ENCODE peak calls at places on chromosome 22, in six cellular contexts. G is ovary, V is neuronal stem cell, C is GM12865, B is A549, Y is HCT116. Z is an unnamed sample.

GRCh38 chr22:28075260-28075981 is 156.4 kb upstream of the PITPNB start:
- DNase-seq in B (peak), G (no peak), V (no peak), Y (no peak), C (no peak), Z (no peak)

GRCh38 chr22:21824439-21824912 is 43.0 kb downstream of the MAPK1 start:
- DNase-seq in C (peak), Y (no peak), B (no peak), V (no peak), G (no peak), Z (no peak)

GRCh38 chr22:17997456-17997855 is 26.9 kb downstream of the MICAL3 start:
- DNase-seq in C (no peak), V (no peak), Y (no peak), B (peak), G (no peak), Z (peak)

GRCh38 chr22:44994399-44995281 is 15.2 kb downstream of the PHF21B start:
- DNase-seq in Y (no peak), G (no peak), V (no peak), B (no peak), C (no peak), Z (no peak)

GRCh38 chr22:27460596-27461347 is 340.8 kb downstream of the MN1 start:
- DNase-seq in G (no peak), Y (no peak), B (no peak), V (no peak), C (no peak), Z (no peak)

GRCh38 chr22:37982938-37983859 is 1.2 kb downstream of the SOX10 start:
- DNase-seq in G (no peak), C (no peak), B (no peak), V (no peak), Y (no peak), Z (no peak)

GRCh38 chr22:25403752-25404471 is 160.6 kb upstream of the GRK3 start:
- DNase-seq in G (no peak), B (peak), C (peak), Y (no peak), V (no peak), Z (no peak)

GRCh38 chr22:45246060-45246985 is 5.6 kb upstream of the KIAA0930 start:
- DNase-seq in B (peak), C (no peak), G (no peak), V (no peak), Y (peak), Z (peak)

GRCh38 chr22:21861290-21861848 is 6.1 kb downstream of the MAPK1 start:
- DNase-seq in V (no peak), G (no peak), B (no peak), C (no peak), Y (no peak), Z (no peak)

DNA sequence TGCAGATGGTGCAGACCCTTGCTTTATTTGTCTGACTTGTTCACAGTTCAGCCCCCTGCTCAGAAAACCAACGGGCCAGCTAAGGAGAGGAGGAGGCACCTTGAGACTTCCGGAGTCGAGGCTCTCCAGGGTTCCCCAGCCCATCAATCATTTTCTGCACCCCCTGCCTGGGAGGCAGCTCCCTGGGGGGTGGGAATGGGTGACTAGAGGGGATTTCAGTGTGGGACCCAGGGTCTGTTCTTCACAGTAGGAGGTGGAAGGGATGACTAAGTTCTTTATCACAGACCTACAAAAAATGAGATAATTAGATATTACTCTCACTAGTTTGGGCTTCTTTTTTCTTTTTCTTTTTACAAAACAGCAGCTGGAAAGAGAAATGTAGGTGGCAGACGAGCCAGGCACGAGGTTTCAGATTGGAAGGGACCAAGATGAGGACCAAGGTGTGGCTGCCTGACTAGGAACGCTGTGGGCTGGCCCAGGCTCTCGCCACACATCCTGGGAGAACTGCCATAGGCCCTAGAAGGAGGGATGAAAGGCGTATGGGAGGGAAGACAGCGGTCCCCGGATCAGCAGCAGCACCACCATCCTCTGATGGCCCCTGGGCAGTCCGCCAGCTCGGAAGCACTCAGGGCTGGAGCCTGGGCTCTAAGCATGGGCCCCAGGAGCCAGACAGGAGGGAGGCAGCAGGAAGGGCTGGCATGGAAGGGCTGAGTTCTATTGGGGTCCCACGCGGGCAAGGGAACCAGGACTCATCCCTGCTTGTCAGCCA is 14.2 kb downstream of the TXN2 start:
- DNase-seq in C (no peak), B (no peak), V (no peak), G (no peak), Y (peak), Z (peak)
- H3K4me3 ChIP-seq in C (no peak), B (no peak), V (no peak), G (no peak), Y (peak), Z (no peak)

DNA sequence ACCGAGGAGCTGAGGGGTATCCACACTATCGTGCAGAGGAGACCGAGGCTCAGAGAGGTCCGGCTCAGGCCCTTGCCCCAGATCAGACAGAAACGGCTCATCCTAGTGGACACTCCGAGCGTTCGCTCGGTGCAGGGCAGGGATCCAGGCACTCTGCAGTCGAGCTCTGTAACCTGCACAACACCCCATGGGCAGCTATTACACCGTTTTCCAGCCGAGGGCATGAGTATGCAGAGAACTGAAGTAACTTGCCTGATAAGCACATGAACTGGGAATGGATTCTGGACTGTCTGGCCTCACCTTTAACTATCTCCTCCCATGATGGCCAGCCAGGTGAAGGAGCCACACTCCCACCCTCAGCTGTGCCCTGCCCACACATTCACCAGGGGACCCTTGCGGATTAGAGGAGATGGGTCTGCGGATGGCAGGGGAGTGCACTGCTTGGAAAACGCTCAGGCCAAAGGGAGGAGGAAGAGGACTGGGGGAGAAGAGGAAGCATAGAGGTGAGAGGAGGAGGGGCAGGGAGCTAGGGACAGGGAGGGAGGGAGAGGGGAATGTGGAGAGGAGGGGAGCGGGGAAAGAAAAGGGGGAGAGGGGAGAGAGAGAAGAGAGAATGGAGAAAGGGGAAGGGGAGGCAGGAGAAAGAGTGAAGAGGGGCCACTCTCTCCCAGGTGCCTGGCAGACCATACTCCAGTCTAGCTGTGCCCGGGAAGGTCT is 33.0 kb upstream of the TCF20 start:
- DNase-seq in V (no peak), G (no peak), Y (no peak), C (no peak), B (no peak), Z (no peak)
- H3K4me3 ChIP-seq in V (no peak), G (no peak), Y (no peak), C (no peak), B (no peak), Z (no peak)

DNA sequence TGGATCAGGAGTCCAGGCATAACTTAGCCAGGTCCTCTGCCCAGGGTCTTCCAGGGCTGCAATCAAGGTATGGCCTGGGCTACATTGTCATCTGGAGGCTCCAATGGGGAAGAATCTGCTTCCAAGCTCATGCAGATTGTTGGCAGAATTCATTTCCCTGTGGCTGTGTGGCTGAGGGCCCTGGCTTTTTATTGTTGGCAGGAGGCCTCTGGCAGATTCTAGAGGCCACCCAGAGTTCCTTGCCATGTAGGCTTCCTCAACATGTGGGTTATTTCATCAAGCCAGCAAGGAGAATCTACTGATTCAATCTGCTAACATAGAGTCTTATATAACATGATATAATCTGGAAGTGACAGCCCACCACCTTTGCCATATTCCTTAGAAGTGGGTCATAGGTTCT is 16.4 kb upstream of the EP300 start:
- DNase-seq in Y (no peak), V (no peak), B (no peak), G (no peak), C (no peak), Z (no peak)
- H3K4me3 ChIP-seq in Y (no peak), V (no peak), B (no peak), G (no peak), C (no peak), Z (no peak)

GRCh38 chr22:46801826-46802607 is 39.6 kb downstream of the TBC1D22A start:
- DNase-seq in G (no peak), C (no peak), B (no peak), V (no peak), Y (no peak), Z (no peak)

GRCh38 chr22:46801331-46801811 is 38.9 kb downstream of the TBC1D22A start:
- DNase-seq in G (no peak), V (no peak), Y (no peak), C (no peak), B (no peak), Z (no peak)

GRCh38 chr22:46803936-46804335 is 41.5 kb downstream of the TBC1D22A start:
- DNase-seq in V (no peak), G (no peak), B (no peak), C (no peak), Y (no peak), Z (no peak)

GRCh38 chr22:46803031-46803880 is 40.8 kb downstream of the TBC1D22A start:
- DNase-seq in V (peak), C (peak), G (peak), Y (peak), B (peak), Z (peak)

DNA sequence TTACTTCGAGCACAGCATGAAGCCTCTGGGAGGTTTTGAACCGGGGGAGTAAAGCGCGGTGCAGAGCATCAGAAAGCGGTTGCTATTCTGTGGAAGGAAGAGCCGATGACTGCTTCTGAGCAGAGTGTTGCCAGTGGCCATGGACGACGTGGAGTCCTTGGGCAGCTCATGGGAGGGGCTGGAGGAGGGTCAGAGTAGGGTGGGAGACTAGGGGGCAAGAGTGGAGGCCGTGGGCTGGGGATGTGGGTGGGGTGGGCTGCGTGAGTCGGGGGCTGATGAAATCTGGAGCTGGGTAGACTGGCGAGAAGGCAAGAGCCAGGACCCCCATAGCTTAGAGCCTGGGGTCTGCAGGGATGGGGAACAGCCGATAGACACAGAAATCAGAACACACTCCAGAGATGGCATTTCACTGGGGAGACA is 40.2 kb downstream of the TBC1D22A start:
- DNase-seq in V (no peak), Y (no peak), G (no peak), B (no peak), C (no peak), Z (no peak)
- H3K4me3 ChIP-seq in V (no peak), Y (no peak), G (no peak), B (no peak), C (no peak), Z (no peak)

DNA sequence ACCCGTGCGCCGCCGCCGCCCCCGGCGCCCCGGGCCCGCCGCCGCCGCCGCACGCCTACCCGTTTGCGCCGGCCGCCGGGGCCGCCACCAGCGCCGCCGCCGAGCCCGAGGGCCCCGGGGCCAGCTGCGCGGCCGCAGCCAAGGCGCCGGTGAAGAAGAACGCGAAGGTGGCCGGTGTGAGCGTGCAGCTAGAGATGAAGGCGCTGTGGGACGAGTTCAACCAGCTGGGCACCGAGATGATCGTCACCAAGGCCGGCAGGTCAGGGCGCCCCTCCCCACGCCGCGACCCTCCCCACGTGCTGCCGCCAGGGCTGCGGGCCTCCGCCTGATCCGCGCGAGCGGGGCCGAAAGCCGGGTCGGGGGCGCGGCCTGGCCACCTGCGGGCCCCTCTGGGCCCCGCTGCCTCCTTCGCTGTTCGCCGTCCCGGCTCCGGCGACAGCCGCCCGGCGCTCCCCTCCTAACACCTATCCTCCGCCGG is 483 bp downstream of the TBX1 start:
- DNase-seq in C (no peak), B (no peak), V (no peak), G (no peak), Y (no peak), Z (no peak)
- H3K4me3 ChIP-seq in C (no peak), B (peak), V (peak), G (no peak), Y (no peak), Z (peak)

GRCh38 chr22:49107561-49107960 is 720.1 kb downstream of the BRD1 start:
- DNase-seq in V (no peak), G (peak), C (no peak), B (no peak), Y (no peak), Z (no peak)

GRCh38 chr22:49107961-49108530 is 719.6 kb downstream of the BRD1 start:
- DNase-seq in C (no peak), V (no peak), G (no peak), B (no peak), Y (no peak), Z (no peak)

GRCh38 chr22:49108636-49109315 is 718.9 kb downstream of the BRD1 start:
- DNase-seq in V (no peak), Y (no peak), C (no peak), G (no peak), B (no peak), Z (no peak)

GRCh38 chr22:49104434-49104833 is 723.2 kb downstream of the BRD1 start:
- DNase-seq in B (no peak), V (no peak), Y (no peak), C (no peak), G (no peak), Z (no peak)

GRCh38 chr22:49106136-49106930 is 721.3 kb downstream of the BRD1 start:
- DNase-seq in Y (no peak), V (no peak), C (no peak), G (no peak), B (no peak), Z (no peak)
- H3K4me3 ChIP-seq in Y (no peak), V (no peak), C (no peak), G (no peak), B (no peak), Z (no peak)

GRCh38 chr22:24067587-24068376 is 56.7 kb downstream of the CABIN1 start:
- DNase-seq in V (no peak), G (no peak), B (no peak), Y (no peak), C (no peak), Z (no peak)

GRCh38 chr22:24068377-24068680 is 57.2 kb downstream of the CABIN1 start:
- DNase-seq in G (no peak), Y (no peak), C (no peak), V (no peak), B (no peak), Z (no peak)

GRCh38 chr22:24068717-24069116 is 57.6 kb downstream of the CABIN1 start:
- DNase-seq in C (no peak), G (peak), V (no peak), B (no peak), Y (no peak), Z (no peak)

GRCh38 chr22:24066260-24066659 is 55.2 kb downstream of the CABIN1 start:
- DNase-seq in G (no peak), B (no peak), Y (no peak), V (no peak), C (no peak), Z (no peak)

GRCh38 chr22:24066872-24067271 is 55.8 kb downstream of the CABIN1 start:
- DNase-seq in G (no peak), C (no peak), V (no peak), B (no peak), Y (no peak), Z (no peak)
- H3K4me3 ChIP-seq in G (no peak), C (no peak), V (no peak), B (no peak), Y (no peak), Z (no peak)

DNA sequence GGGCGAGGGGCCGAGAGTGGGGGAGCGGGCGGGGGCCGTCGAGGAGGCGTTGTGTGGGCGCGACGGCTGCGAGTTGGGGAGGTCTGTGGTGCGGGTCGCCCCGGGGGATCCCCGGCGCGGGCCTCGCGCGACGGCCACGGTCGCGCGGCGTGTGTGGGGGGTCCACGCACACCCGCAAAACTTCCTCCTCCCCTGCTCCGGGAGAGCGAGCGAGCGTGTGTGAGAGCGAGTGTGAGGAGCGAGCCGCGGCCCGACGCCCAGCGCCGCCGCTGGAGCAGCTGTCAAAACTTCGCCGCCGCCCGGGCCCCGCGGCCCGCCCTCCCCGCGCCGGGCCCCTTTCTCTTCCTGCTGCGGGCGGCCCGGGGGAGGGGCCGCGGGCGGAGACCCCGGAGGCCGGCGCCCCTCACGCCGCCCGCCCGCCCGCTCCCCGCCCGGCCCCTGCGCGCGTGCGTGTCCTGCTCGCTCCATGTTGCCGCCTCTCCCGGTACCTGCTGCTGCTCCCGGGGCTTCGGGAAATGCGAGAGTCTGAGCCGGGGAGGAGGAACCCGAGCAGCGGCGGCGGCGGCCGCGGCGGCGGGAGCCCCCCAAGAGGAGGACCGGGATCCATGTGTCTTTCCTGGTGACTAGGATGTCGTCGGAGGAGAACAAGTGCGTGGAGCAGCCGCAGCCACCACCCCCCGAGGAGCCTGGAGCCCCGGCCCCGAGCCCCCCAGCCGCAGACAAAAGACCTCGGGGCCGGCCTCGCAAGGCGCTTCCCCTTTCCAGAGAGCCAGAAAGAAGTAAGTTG is 9.0 kb upstream of the CCT8L2 start:
- DNase-seq in Y (no peak), B (no peak), V (no peak), C (no peak), G (peak), Z (no peak)
- H3K4me3 ChIP-seq in Y (no peak), B (peak), V (no peak), C (no peak), G (peak), Z (peak)

GRCh38 chr22:49852898-49853894 is at the start of gene ZBED4:
- DNase-seq in Y (peak), B (peak), G (peak), V (peak), C (peak), Z (peak)

GRCh38 chr22:49853981-49854791 is 542 bp downstream of the ZBED4 start:
- DNase-seq in Y (no peak), B (peak), C (peak), G (peak), V (peak), Z (no peak)

GRCh38 chr22:49856343-49856742 is 2.7 kb downstream of the ZBED4 start:
- DNase-seq in C (no peak), B (no peak), G (peak), V (no peak), Y (no peak), Z (no peak)

GRCh38 chr22:49856766-49857618 is 3.3 kb downstream of the ZBED4 start:
- DNase-seq in Y (no peak), G (no peak), B (no peak), C (no peak), V (no peak), Z (no peak)

DNA sequence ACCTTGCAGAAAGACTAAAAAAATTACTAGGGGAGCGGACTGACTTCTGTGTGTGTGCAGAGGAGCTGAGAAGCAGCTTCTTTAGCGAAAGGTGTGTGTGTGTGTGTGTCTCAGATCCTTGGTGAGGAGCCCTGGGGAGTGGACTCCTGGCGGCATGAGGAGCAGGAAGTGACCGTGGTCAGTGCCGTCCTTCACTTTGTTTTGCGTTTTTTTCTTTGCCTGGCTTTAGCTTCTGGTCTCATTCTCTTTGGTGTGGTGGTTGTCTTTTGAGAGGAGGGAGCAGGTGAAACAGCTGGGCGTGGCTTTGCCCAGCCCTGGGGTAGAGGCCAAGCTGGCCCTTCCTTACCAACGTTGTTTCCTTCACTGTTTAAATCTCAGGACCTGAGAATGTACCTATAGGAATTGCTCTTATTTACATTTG is 1.9 kb downstream of the ZBED4 start:
- DNase-seq in B (no peak), Y (no peak), C (peak), V (no peak), G (no peak), Z (no peak)
- H3K4me3 ChIP-seq in B (no peak), Y (peak), C (peak), V (peak), G (no peak), Z (no peak)